ENCODE peak calls at places on chromosomes 6 and 20, in nine cellular contexts. One of them, this sample, is unnamed.

GRCh38 chr6:1995521-1996110 is 249.8 kb downstream of the GMDS start:
- DNase-seq in transverse colon: no peak
- DNase-seq in choroid plexus epithelial cell: no peak
- DNase-seq in sigmoid colon: no peak
- DNase-seq in fibroblast of pulmonary artery: no peak
- DNase-seq in ovary: no peak
- DNase-seq in osteoblast: no peak
- DNase-seq in cardiac fibroblast: no peak
- DNase-seq in LNCaP clone FGC: no peak
- DNase-seq in this sample: no peak

GRCh38 chr20:58709013-58709702 is 16.6 kb downstream of the NPEPL1 start:
- DNase-seq in transverse colon: no peak
- DNase-seq in choroid plexus epithelial cell: no peak
- DNase-seq in sigmoid colon: peak; percentile 17
- DNase-seq in fibroblast of pulmonary artery: no peak
- DNase-seq in ovary: peak; percentile 4
- DNase-seq in osteoblast: peak; percentile 63
- DNase-seq in cardiac fibroblast: no peak
- DNase-seq in LNCaP clone FGC: no peak
- DNase-seq in this sample: no peak

GRCh38 chr6:130365166-130366010 is 429 bp upstream of the TMEM200A start:
- DNase-seq in transverse colon: peak; percentile 55
- DNase-seq in choroid plexus epithelial cell: peak; percentile 73
- DNase-seq in sigmoid colon: peak; percentile 80
- DNase-seq in fibroblast of pulmonary artery: peak; percentile 50
- DNase-seq in ovary: peak; percentile 88
- DNase-seq in osteoblast: peak; percentile 93
- DNase-seq in cardiac fibroblast: peak; percentile 68
- DNase-seq in LNCaP clone FGC: no peak
- DNase-seq in this sample: peak; percentile 76

GRCh38 chr20:50191566-50192363 is 1.1 kb downstream of the CEBPB start:
- DNase-seq in transverse colon: peak; percentile 55
- DNase-seq in choroid plexus epithelial cell: peak; percentile 58
- DNase-seq in sigmoid colon: peak; percentile 76
- DNase-seq in fibroblast of pulmonary artery: peak; percentile 53
- DNase-seq in ovary: peak; percentile 78
- DNase-seq in osteoblast: peak; percentile 92
- DNase-seq in cardiac fibroblast: peak; percentile 53
- DNase-seq in LNCaP clone FGC: no peak
- DNase-seq in this sample: no peak

GRCh38 chr6:35044771-35045275 is 96.3 kb downstream of the TCP11 start:
- DNase-seq in transverse colon: peak; percentile 27
- DNase-seq in choroid plexus epithelial cell: no peak
- DNase-seq in sigmoid colon: peak; percentile 76
- DNase-seq in fibroblast of pulmonary artery: peak; percentile 86
- DNase-seq in ovary: no peak
- DNase-seq in osteoblast: no peak
- DNase-seq in cardiac fibroblast: peak; percentile 77
- DNase-seq in LNCaP clone FGC: peak; percentile 81
- DNase-seq in this sample: peak; percentile 68

GRCh38 chr6:158962371-158962770 is 37.6 kb downstream of the RSPH3 start:
- DNase-seq in transverse colon: no peak
- DNase-seq in choroid plexus epithelial cell: no peak
- DNase-seq in sigmoid colon: no peak
- DNase-seq in fibroblast of pulmonary artery: no peak
- DNase-seq in ovary: no peak
- DNase-seq in osteoblast: no peak
- DNase-seq in cardiac fibroblast: no peak
- DNase-seq in LNCaP clone FGC: no peak
- DNase-seq in this sample: no peak

GRCh38 chr6:135673671-135674309 is 176.2 kb upstream of the AHI1 start:
- DNase-seq in transverse colon: no peak
- DNase-seq in choroid plexus epithelial cell: peak; percentile 37
- DNase-seq in sigmoid colon: no peak
- DNase-seq in fibroblast of pulmonary artery: peak; percentile 8
- DNase-seq in ovary: no peak
- DNase-seq in osteoblast: no peak
- DNase-seq in cardiac fibroblast: no peak
- DNase-seq in LNCaP clone FGC: no peak
- DNase-seq in this sample: peak; percentile 31

GRCh38 chr6:12415980-12416598 is 125.9 kb downstream of the EDN1 start:
- DNase-seq in transverse colon: no peak
- DNase-seq in choroid plexus epithelial cell: no peak
- DNase-seq in sigmoid colon: no peak
- DNase-seq in fibroblast of pulmonary artery: no peak
- DNase-seq in ovary: no peak
- DNase-seq in osteoblast: peak; percentile 47
- DNase-seq in cardiac fibroblast: no peak
- DNase-seq in LNCaP clone FGC: no peak
- DNase-seq in this sample: no peak

GRCh38 chr6:42571611-42572342 is 7.9 kb downstream of the UBR2 start:
- DNase-seq in transverse colon: no peak
- DNase-seq in choroid plexus epithelial cell: no peak
- DNase-seq in sigmoid colon: no peak
- DNase-seq in fibroblast of pulmonary artery: no peak
- DNase-seq in ovary: no peak
- DNase-seq in osteoblast: peak; percentile 18
- DNase-seq in cardiac fibroblast: no peak
- DNase-seq in LNCaP clone FGC: no peak
- DNase-seq in this sample: peak; percentile 44

GRCh38 chr6:166507809-166508373 is 78.6 kb downstream of the RAMACL start:
- DNase-seq in transverse colon: no peak
- DNase-seq in choroid plexus epithelial cell: no peak
- DNase-seq in sigmoid colon: no peak
- DNase-seq in fibroblast of pulmonary artery: no peak
- DNase-seq in ovary: no peak
- DNase-seq in osteoblast: peak; percentile 30
- DNase-seq in cardiac fibroblast: no peak
- DNase-seq in LNCaP clone FGC: no peak
- DNase-seq in this sample: no peak

GRCh38 chr6:157613011-157613522 is 210.0 kb upstream of the SNX9 start:
- DNase-seq in transverse colon: no peak
- DNase-seq in choroid plexus epithelial cell: peak; percentile 77
- DNase-seq in sigmoid colon: no peak
- DNase-seq in fibroblast of pulmonary artery: peak; percentile 85
- DNase-seq in ovary: no peak
- DNase-seq in osteoblast: peak; percentile 96
- DNase-seq in cardiac fibroblast: peak; percentile 69
- DNase-seq in LNCaP clone FGC: peak; percentile 21
- DNase-seq in this sample: peak; percentile 87

GRCh38 chr6:113182370-113183141 is 674.6 kb upstream of the MARCKS start:
- DNase-seq in transverse colon: no peak
- DNase-seq in choroid plexus epithelial cell: peak; percentile 86
- DNase-seq in sigmoid colon: no peak
- DNase-seq in fibroblast of pulmonary artery: peak; percentile 83
- DNase-seq in ovary: no peak
- DNase-seq in osteoblast: no peak
- DNase-seq in cardiac fibroblast: peak; percentile 81
- DNase-seq in LNCaP clone FGC: no peak
- DNase-seq in this sample: peak; percentile 68

GRCh38 chr20:19802492-19803158 is 44.6 kb downstream of the RIN2 start:
- DNase-seq in transverse colon: no peak
- DNase-seq in choroid plexus epithelial cell: no peak
- DNase-seq in sigmoid colon: peak; percentile 10
- DNase-seq in fibroblast of pulmonary artery: no peak
- DNase-seq in ovary: no peak
- DNase-seq in osteoblast: no peak
- DNase-seq in cardiac fibroblast: no peak
- DNase-seq in LNCaP clone FGC: no peak
- DNase-seq in this sample: no peak

GRCh38 chr6:75993236-75994162 is 79.0 kb downstream of the IMPG1 start:
- DNase-seq in transverse colon: no peak
- DNase-seq in choroid plexus epithelial cell: no peak
- DNase-seq in sigmoid colon: no peak
- DNase-seq in fibroblast of pulmonary artery: no peak
- DNase-seq in ovary: no peak
- DNase-seq in osteoblast: no peak
- DNase-seq in cardiac fibroblast: no peak
- DNase-seq in LNCaP clone FGC: no peak
- DNase-seq in this sample: no peak

GRCh38 chr6:7848229-7848628 is 62.4 kb downstream of the TXNDC5 start:
- DNase-seq in transverse colon: no peak
- DNase-seq in choroid plexus epithelial cell: peak; percentile 23
- DNase-seq in sigmoid colon: no peak
- DNase-seq in fibroblast of pulmonary artery: no peak
- DNase-seq in ovary: no peak
- DNase-seq in osteoblast: no peak
- DNase-seq in cardiac fibroblast: no peak
- DNase-seq in LNCaP clone FGC: no peak
- DNase-seq in this sample: no peak

GRCh38 chr20:23111307-23111943 is 25.3 kb upstream of the CD93 start:
- DNase-seq in transverse colon: no peak
- DNase-seq in choroid plexus epithelial cell: no peak
- DNase-seq in sigmoid colon: no peak
- DNase-seq in fibroblast of pulmonary artery: no peak
- DNase-seq in ovary: no peak
- DNase-seq in osteoblast: no peak
- DNase-seq in cardiac fibroblast: no peak
- DNase-seq in LNCaP clone FGC: no peak
- DNase-seq in this sample: no peak

GRCh38 chr6:137218917-137219663 is at the start of gene IFNGR1:
- DNase-seq in transverse colon: peak; percentile 99
- DNase-seq in choroid plexus epithelial cell: peak; percentile 99
- DNase-seq in sigmoid colon: peak; percentile 98
- DNase-seq in fibroblast of pulmonary artery: peak; percentile 96
- DNase-seq in ovary: peak; percentile 98
- DNase-seq in osteoblast: peak; percentile 97
- DNase-seq in cardiac fibroblast: peak; percentile 96
- DNase-seq in LNCaP clone FGC: no peak
- DNase-seq in this sample: peak; percentile 93

GRCh38 chr6:137216106-137216505 is 3.1 kb downstream of the IFNGR1 start:
- DNase-seq in transverse colon: no peak
- DNase-seq in choroid plexus epithelial cell: no peak
- DNase-seq in sigmoid colon: no peak
- DNase-seq in fibroblast of pulmonary artery: no peak
- DNase-seq in ovary: no peak
- DNase-seq in osteoblast: peak; percentile 88
- DNase-seq in cardiac fibroblast: no peak
- DNase-seq in LNCaP clone FGC: no peak
- DNase-seq in this sample: no peak

GRCh38 chr6:137218473-137218916 is 690 bp downstream of the IFNGR1 start:
- DNase-seq in transverse colon: peak; percentile 52
- DNase-seq in choroid plexus epithelial cell: peak; percentile 57
- DNase-seq in sigmoid colon: peak; percentile 83
- DNase-seq in fibroblast of pulmonary artery: peak; percentile 48
- DNase-seq in ovary: no peak
- DNase-seq in osteoblast: peak; percentile 83
- DNase-seq in cardiac fibroblast: peak; percentile 39
- DNase-seq in LNCaP clone FGC: no peak
- DNase-seq in this sample: peak; percentile 76

GRCh38 chr6:137217801-137218472 is 1.2 kb downstream of the IFNGR1 start:
- DNase-seq in transverse colon: peak; percentile 67
- DNase-seq in choroid plexus epithelial cell: peak; percentile 73
- DNase-seq in sigmoid colon: no peak
- DNase-seq in fibroblast of pulmonary artery: peak; percentile 42
- DNase-seq in ovary: no peak
- DNase-seq in osteoblast: peak; percentile 29
- DNase-seq in cardiac fibroblast: peak; percentile 55
- DNase-seq in LNCaP clone FGC: no peak
- DNase-seq in this sample: peak; percentile 47

GRCh38 chr6:137216875-137217553 is 2.2 kb downstream of the IFNGR1 start:
- DNase-seq in transverse colon: no peak
- DNase-seq in choroid plexus epithelial cell: no peak
- DNase-seq in sigmoid colon: no peak
- DNase-seq in fibroblast of pulmonary artery: no peak
- DNase-seq in ovary: no peak
- DNase-seq in osteoblast: no peak
- DNase-seq in cardiac fibroblast: no peak
- DNase-seq in LNCaP clone FGC: no peak
- DNase-seq in this sample: no peak
- H3K4me3 ChIP-seq in transverse colon: no peak overlapping the region
- H3K4me3 ChIP-seq in choroid plexus epithelial cell: peak overlapping the region; percentile 94
- H3K4me3 ChIP-seq in sigmoid colon: peak overlapping the region; percentile 81
- H3K4me3 ChIP-seq in fibroblast of pulmonary artery: peak overlapping the region; percentile 82
- H3K4me3 ChIP-seq in ovary: peak overlapping the region; percentile 98
- H3K4me3 ChIP-seq in osteoblast: no peak overlapping the region
- H3K4me3 ChIP-seq in cardiac fibroblast: peak overlapping the region; percentile 93
- H3K4me3 ChIP-seq in LNCaP clone FGC: no peak overlapping the region
- H3K4me3 ChIP-seq in this sample: peak overlapping the region; percentile 86

GRCh38 chr6:28885149-28885738 is 38.5 kb downstream of the TRIM27 start:
- DNase-seq in transverse colon: no peak
- DNase-seq in choroid plexus epithelial cell: no peak
- DNase-seq in sigmoid colon: no peak
- DNase-seq in fibroblast of pulmonary artery: no peak
- DNase-seq in ovary: no peak
- DNase-seq in osteoblast: no peak
- DNase-seq in cardiac fibroblast: no peak
- DNase-seq in LNCaP clone FGC: no peak
- DNase-seq in this sample: no peak
- H3K4me3 ChIP-seq in transverse colon: no peak overlapping the region
- H3K4me3 ChIP-seq in choroid plexus epithelial cell: no peak overlapping the region
- H3K4me3 ChIP-seq in sigmoid colon: no peak overlapping the region
- H3K4me3 ChIP-seq in fibroblast of pulmonary artery: no peak overlapping the region
- H3K4me3 ChIP-seq in ovary: no peak overlapping the region
- H3K4me3 ChIP-seq in osteoblast: no peak overlapping the region
- H3K4me3 ChIP-seq in cardiac fibroblast: no peak overlapping the region
- H3K4me3 ChIP-seq in LNCaP clone FGC: no peak overlapping the region
- H3K4me3 ChIP-seq in this sample: no peak overlapping the region

DNA sequence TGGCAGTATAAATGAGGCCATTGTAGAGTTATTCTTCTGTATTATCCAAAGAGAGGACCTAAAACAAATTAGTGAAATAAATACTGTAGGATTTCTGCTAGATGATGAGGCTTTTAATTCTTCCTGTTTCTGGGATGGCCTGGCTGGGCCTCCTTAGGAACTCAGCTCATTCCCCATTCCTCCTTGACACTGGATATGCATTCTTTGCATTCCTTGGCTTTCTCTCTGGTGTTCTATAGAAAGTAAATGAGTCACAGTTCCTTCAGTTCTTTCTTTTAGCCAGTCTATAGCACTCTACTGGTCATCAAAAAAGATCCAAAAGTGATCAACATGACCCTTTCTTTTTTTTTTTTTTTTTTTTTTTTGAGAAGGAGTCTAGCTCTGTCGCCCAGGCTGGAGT is 8.6 kb downstream of the OR10C1 start:
- DNase-seq in transverse colon: no peak
- DNase-seq in choroid plexus epithelial cell: peak; percentile 0
- DNase-seq in sigmoid colon: no peak
- DNase-seq in fibroblast of pulmonary artery: no peak
- DNase-seq in ovary: no peak
- DNase-seq in osteoblast: no peak
- DNase-seq in cardiac fibroblast: no peak
- DNase-seq in LNCaP clone FGC: no peak
- DNase-seq in this sample: no peak
- H3K4me3 ChIP-seq in transverse colon: no peak overlapping the region
- H3K4me3 ChIP-seq in choroid plexus epithelial cell: no peak overlapping the region
- H3K4me3 ChIP-seq in sigmoid colon: no peak overlapping the region
- H3K4me3 ChIP-seq in fibroblast of pulmonary artery: no peak overlapping the region
- H3K4me3 ChIP-seq in ovary: no peak overlapping the region
- H3K4me3 ChIP-seq in osteoblast: no peak overlapping the region
- H3K4me3 ChIP-seq in cardiac fibroblast: no peak overlapping the region
- H3K4me3 ChIP-seq in LNCaP clone FGC: no peak overlapping the region
- H3K4me3 ChIP-seq in this sample: no peak overlapping the region

DNA sequence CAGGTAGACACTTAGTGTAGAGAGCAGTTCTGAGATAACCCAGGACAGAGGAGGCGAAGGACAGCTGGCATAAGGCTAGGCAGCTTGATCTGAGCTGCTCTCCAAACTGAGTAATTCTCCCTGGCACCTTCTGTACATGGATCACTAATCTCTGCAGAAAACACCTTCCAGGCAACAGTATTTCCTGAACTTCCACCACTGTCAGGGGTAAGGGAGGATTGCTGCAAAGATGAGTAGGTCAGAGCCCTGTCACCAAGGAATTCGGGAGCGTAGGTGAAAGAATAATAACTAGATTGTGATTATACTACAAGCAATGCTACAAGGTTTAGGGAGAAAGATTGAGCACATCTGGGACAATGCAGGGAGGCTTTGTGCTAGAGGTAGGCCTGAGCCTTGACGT is 1.9 kb downstream of the HM13 start:
- DNase-seq in transverse colon: no peak
- DNase-seq in choroid plexus epithelial cell: no peak
- DNase-seq in sigmoid colon: no peak
- DNase-seq in fibroblast of pulmonary artery: no peak
- DNase-seq in ovary: no peak
- DNase-seq in osteoblast: no peak
- DNase-seq in cardiac fibroblast: no peak
- DNase-seq in LNCaP clone FGC: no peak
- DNase-seq in this sample: no peak
- H3K4me3 ChIP-seq in transverse colon: no peak overlapping the region
- H3K4me3 ChIP-seq in choroid plexus epithelial cell: peak overlapping the region; percentile 9
- H3K4me3 ChIP-seq in sigmoid colon: no peak overlapping the region
- H3K4me3 ChIP-seq in fibroblast of pulmonary artery: peak overlapping the region; percentile 97
- H3K4me3 ChIP-seq in ovary: peak overlapping the region; percentile 91
- H3K4me3 ChIP-seq in osteoblast: peak overlapping the region; percentile 100
- H3K4me3 ChIP-seq in cardiac fibroblast: peak overlapping the region; percentile 100
- H3K4me3 ChIP-seq in LNCaP clone FGC: peak overlapping the region; percentile 69
- H3K4me3 ChIP-seq in this sample: peak overlapping the region; percentile 99

This sample was measured in fibroblast of villous mesenchyme.